ENCODE peak calls at places on chromosomes 1 and 21, in four cellular contexts. E is Jurkat, Clone E6-1; B is AG04450; F is HFF-Myc. V is an unnamed sample.
A peak's percentile ranks its signal among the peaks of the same experiment; 100 is the strongest.

GRCh38 chr21:38623552-38623951 is 125.3 kb upstream of the ERG start:
- DNase-seq in E (no peak), B (no peak), F (no peak), V (no peak)

GRCh38 chr1:30043731-30044408 is 679.5 kb downstream of the MATN1 start:
- DNase-seq in E (no peak), B (no peak), F (no peak), V (no peak)

GRCh38 chr1:115840615-115841460 is at the start of gene NHLH2:
- DNase-seq in E (no peak), B (no peak), F (no peak), V (no peak)

GRCh38 chr1:2311184-2312032 is 79.9 kb downstream of the MORN1 start:
- DNase-seq in E (no peak), B (no peak), F (no peak), V (no peak)

GRCh38 chr1:225973158-225973557 is 26.0 kb downstream of the SDE2 start:
- DNase-seq in E (no peak), B (no peak), F (no peak), V (peak; percentile 55)

GRCh38 chr1:170881268-170882265 is 53.8 kb upstream of the MROH9 start:
- DNase-seq in E (peak; percentile 32), B (no peak), F (peak; percentile 24), V (no peak)

GRCh38 chr1:156622581-156623297 is 3.5 kb downstream of the HAPLN2 start:
- DNase-seq in E (no peak), B (no peak), F (no peak), V (no peak)

GRCh38 chr1:20446796-20447195 is 39.2 kb downstream of the CAMK2N1 start:
- DNase-seq in E (no peak), B (no peak), F (no peak), V (no peak)

GRCh38 chr1:6248798-6249731 is 5.1 kb downstream of the HES3 start:
- DNase-seq in E (no peak), B (no peak), F (no peak), V (no peak)

GRCh38 chr1:146007048-146007784 is 10.8 kb upstream of the TXNIP start:
- DNase-seq in E (peak; percentile 84), B (peak; percentile 55), F (peak; percentile 67), V (peak; percentile 35)

GRCh38 chr1:217425528-217425927 is 205.4 kb downstream of the GPATCH2 start:
- DNase-seq in E (no peak), B (no peak), F (peak; percentile 6), V (no peak)

DNA sequence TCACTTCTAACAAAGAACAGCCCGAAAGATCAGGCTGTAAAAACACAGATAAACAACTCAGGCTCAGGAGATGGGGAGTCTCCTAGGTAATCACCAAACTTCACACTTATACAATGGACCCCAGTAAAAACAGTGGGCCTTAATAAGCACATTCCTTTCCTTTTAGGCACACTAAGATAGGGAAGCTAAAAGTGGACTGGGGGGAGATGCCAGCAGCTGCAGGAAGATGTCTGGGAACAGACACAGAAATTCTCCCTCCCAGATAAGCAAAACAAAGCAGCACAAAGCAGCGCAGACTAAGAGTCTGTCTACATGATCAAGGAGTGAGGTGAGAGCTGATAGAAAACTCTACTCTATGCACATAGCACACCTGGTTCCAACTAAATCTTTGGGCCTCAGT is 29.0 kb upstream of the CTBS start:
- DNase-seq in E (no peak), B (no peak), F (no peak), V (no peak)
- H3K4me3 ChIP-seq in E (no peak overlapping the region), B (no peak overlapping the region), F (peak overlapping the region; percentile 42), V (no peak overlapping the region)

GRCh38 chr21:42316891-42317290 is 1.7 kb upstream of the TFF3 start:
- DNase-seq in E (no peak), B (no peak), F (no peak), V (no peak)

GRCh38 chr21:42315296-42315891 is at the start of gene TFF3:
- DNase-seq in E (no peak), B (no peak), F (no peak), V (peak; percentile 58)

GRCh38 chr21:42313501-42313969 is 1.7 kb downstream of the TFF3 start:
- DNase-seq in E (no peak), B (no peak), F (no peak), V (no peak)

GRCh38 chr21:42312626-42313104 is 2.5 kb downstream of the TFF3 start:
- DNase-seq in E (no peak), B (no peak), F (no peak), V (no peak)

GRCh38 chr21:42314616-42315295 is 453 bp downstream of the TFF3 start:
- DNase-seq in E (no peak), B (no peak), F (no peak), V (no peak)
- H3K4me3 ChIP-seq in E (no peak overlapping the region), B (no peak overlapping the region), F (no peak overlapping the region), V (no peak overlapping the region)

GRCh38 chr1:235864965-235865525 is 1.7 kb downstream of the LYST start:
- DNase-seq in E (no peak), B (no peak), F (no peak), V (no peak)

GRCh38 chr1:235865565-235866206 is 1.0 kb downstream of the LYST start:
- DNase-seq in E (no peak), B (no peak), F (no peak), V (no peak)

GRCh38 chr1:235866913-235867850 is 476 bp upstream of the LYST start:
- DNase-seq in E (peak; percentile 91), B (peak; percentile 84), F (peak; percentile 75), V (peak; percentile 50)

GRCh38 chr1:235866207-235866912 is at the start of gene LYST:
- DNase-seq in E (no peak), B (no peak), F (no peak), V (no peak)

GRCh38 chr1:235867903-235868469 is 1.3 kb upstream of the LYST start:
- DNase-seq in E (peak; percentile 82), B (no peak), F (no peak), V (no peak)
- H3K4me3 ChIP-seq in E (peak overlapping the region; percentile 93), B (no peak overlapping the region), F (peak overlapping the region; percentile 74), V (peak overlapping the region; percentile 59)

GRCh38 chr21:45075606-45076244 is 1.3 kb downstream of the ADARB1 start:
- DNase-seq in E (no peak), B (no peak), F (no peak), V (no peak)
- H3K4me3 ChIP-seq in E (peak overlapping the region; percentile 74), B (peak overlapping the region; percentile 83), F (peak overlapping the region; percentile 59), V (peak overlapping the region; percentile 82)

DNA sequence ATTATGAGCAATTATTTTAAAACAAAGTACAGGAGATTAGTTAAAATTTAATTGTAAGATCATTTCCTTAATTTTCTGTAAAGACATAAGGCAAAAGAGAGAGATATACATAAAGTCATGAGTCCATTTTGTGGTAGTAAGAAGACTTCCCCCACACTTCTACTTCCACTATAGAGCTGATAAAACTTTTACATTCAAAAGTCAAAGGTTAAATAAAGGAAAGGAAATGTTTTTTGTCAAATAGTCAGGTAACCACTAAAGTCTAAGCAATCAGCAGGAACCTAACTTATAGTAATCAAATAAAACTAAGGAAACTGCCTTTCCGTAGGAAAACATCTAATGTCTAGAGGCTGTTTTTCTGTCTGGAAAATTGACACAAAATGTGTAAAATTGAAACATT is 110.9 kb downstream of the DENND1B start:
- DNase-seq in E (no peak), B (no peak), F (no peak), V (no peak)
- H3K4me3 ChIP-seq in E (no peak overlapping the region), B (no peak overlapping the region), F (no peak overlapping the region), V (no peak overlapping the region)

DNA sequence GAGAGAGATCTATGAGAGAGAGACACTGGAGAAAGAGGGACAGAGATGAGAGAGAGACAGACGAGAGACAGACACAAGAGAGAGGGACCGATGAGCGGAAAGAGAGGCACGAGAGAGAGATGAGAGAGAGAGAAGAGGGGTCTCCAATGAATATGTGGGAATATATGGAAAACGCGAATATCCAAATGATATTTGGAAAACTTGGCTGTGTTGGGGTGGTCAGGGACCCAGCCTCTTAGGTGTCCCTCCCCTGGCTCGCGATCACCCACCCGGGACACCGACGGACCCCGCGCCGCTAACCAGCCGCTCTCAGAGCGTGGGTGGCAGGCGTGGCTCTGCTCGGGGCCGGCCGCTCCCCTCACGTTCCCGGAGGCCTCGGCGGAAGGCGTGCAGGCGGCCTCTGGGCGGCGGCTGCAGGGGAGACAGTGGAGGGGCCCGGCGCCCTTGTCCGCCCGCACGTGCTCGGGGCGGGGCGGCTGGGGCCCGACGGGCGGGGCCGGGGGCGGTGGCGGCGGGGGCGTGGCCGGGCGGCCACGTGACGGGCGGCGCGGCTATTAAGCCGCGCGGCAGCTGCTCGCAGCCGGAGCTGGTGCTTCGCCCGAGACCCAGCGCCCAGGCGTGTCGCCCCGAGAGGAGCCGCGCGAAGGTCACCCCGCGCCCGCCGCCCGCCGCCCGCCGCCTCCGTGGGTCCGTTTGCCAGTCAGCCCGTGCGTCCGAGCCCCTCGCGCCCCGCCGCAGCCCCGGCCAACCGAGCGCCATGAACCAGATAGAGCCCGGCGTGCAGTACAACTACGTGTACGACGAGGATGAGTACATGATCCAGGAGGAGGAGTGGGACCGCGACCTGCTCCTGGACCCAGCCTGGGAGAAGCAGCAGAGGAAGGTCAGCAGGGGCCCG is at the start of gene ACTN2:
- DNase-seq in E (no peak), B (no peak), F (no peak), V (no peak)
- H3K4me3 ChIP-seq in E (no peak within 1 kb of the TSS), B (peak within 1 kb of the TSS; percentile 45), F (peak within 1 kb of the TSS; percentile 31), V (peak within 1 kb of the TSS; percentile 43)

DNA sequence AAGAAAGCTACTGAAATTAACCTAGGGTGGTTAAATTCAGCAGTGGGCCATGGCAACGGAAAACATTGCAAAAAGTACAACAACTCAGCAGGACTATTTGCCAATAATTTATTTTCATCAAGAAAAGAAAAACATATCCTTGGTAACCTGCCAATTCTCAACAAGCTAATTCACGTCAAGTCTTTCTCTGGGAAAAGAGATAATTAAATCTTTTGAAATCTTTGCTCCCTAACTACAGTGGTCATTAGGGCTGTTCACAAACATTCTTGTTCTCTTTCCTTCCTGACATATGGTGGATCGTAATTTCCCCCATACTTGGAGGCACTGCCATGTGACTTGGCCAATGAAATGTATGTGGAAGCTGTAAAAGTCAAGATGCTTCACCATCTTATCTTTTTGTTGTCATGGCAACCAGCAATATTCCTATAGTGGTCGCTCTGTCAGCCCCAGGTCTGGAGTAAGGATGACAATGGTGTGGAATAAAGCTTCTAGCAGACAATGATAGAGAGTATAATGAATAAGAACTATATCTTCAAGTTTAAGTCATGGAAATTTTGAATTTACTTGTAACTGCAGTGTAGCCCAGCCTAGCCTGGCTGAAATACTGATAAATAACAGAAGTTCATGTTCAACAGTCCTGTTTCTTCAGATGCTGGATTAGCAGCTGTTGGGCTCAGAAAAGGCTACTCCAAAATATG is 29.6 kb upstream of the ZNF326 start:
- DNase-seq in E (no peak), B (no peak), F (no peak), V (no peak)
- H3K4me3 ChIP-seq in E (no peak overlapping the region), B (no peak overlapping the region), F (no peak overlapping the region), V (no peak overlapping the region)

V was measured in kidney epithelial cell.